ENCODE peak calls at places on chromosomes 4 and X, in ten cellular contexts. K, P, J, A, X, I, Y, V, N and W are unnamed samples.

GRCh38 chrX:140715787-140716186 is 6.2 kb downstream of the LINC00632 start:
- DNase-seq in K (no peak), P (no peak), J (no peak), A (no peak), X (no peak), I (no peak), Y (no peak), V (no peak), N (peak), W (no peak)

GRCh38 chr4:178027796-178028195 is 585.6 kb upstream of the AGA start:
- DNase-seq in K (no peak), P (no peak), J (no peak), A (no peak), X (no peak), I (no peak), Y (no peak), V (no peak), N (no peak), W (no peak)

GRCh38 chrX:16528620-16529019 is 121.3 kb upstream of the S100G start:
- DNase-seq in K (no peak), P (no peak), J (no peak), A (no peak), X (no peak), I (no peak), Y (no peak), V (no peak), N (no peak), W (no peak)

GRCh38 chrX:48045410-48046311 is 25.8 kb downstream of the ZNF630 start:
- DNase-seq in K (peak), P (no peak), J (peak), A (peak), X (no peak), I (no peak), Y (peak), V (peak), N (peak), W (no peak)

GRCh38 chr4:138021116-138021820 is 220.9 kb downstream of the SLC7A11 start:
- DNase-seq in K (no peak), P (no peak), J (no peak), A (no peak), X (no peak), I (no peak), Y (no peak), V (no peak), N (no peak), W (no peak)

GRCh38 chr4:53505947-53506346 is 85.3 kb downstream of the LNX1 start:
- DNase-seq in K (peak), P (no peak), J (no peak), A (no peak), X (no peak), I (no peak), Y (no peak), V (no peak), N (peak), W (no peak)

GRCh38 chr4:76194325-76194724 is 19.3 kb downstream of the SCARB2 start:
- DNase-seq in K (peak), P (peak), J (no peak), A (peak), X (no peak), I (no peak), Y (peak), V (peak), N (peak), W (no peak)

GRCh38 chr4:2402453-2402852 is 16.0 kb downstream of the ZFYVE28 start:
- DNase-seq in K (peak), P (no peak), J (no peak), A (no peak), X (no peak), I (no peak), Y (no peak), V (no peak), N (no peak), W (no peak)

GRCh38 chr4:135418353-135418752 is 1216.8 kb upstream of the PABPC4L start:
- DNase-seq in K (peak), P (no peak), J (no peak), A (no peak), X (no peak), I (peak), Y (no peak), V (peak), N (peak), W (no peak)

GRCh38 chrX:140087865-140088264 is 122.5 kb upstream of the CXorf66 start:
- DNase-seq in K (no peak), P (no peak), J (no peak), A (no peak), X (no peak), I (no peak), Y (no peak), V (no peak), N (no peak), W (no peak)

GRCh38 chrX:48785156-48785524 is 1.2 kb upstream of the GATA1 start:
- DNase-seq in K (no peak), P (no peak), J (no peak), A (peak), X (no peak), I (no peak), Y (no peak), V (no peak), N (no peak), W (no peak)

GRCh38 chr4:168551945-168552695 is 55.3 kb downstream of the PALLD start:
- DNase-seq in K (peak), P (no peak), J (no peak), A (no peak), X (no peak), I (no peak), Y (no peak), V (peak), N (no peak), W (no peak)

GRCh38 chr4:185512516-185512915 is 22.8 kb downstream of the PDLIM3 start:
- DNase-seq in K (peak), P (no peak), J (no peak), A (no peak), X (no peak), I (no peak), Y (peak), V (no peak), N (peak), W (no peak)

GRCh38 chr4:106875340-106875739 is 160.8 kb downstream of the DKK2 start:
- DNase-seq in K (no peak), P (no peak), J (no peak), A (no peak), X (no peak), I (peak), Y (no peak), V (no peak), N (no peak), W (no peak)

GRCh38 chrX:100643943-100644587 is at the start of gene SRPX2:
- DNase-seq in K (peak), P (peak), J (peak), A (peak), X (no peak), I (no peak), Y (peak), V (peak), N (peak), W (peak)

GRCh38 chrX:18931972-18932371 is 51.9 kb downstream of the PHKA2 start:
- DNase-seq in K (peak), P (peak), J (no peak), A (no peak), X (peak), I (peak), Y (no peak), V (peak), N (peak), W (no peak)

GRCh38 chr4:136651278-136651667 is 881.0 kb downstream of the PCDH18 start:
- DNase-seq in K (peak), P (no peak), J (no peak), A (no peak), X (no peak), I (no peak), Y (no peak), V (no peak), N (peak), W (no peak)

GRCh38 chr4:26871611-26872010 is 11.0 kb downstream of the STIM2 start:
- DNase-seq in K (peak), P (no peak), J (no peak), A (no peak), X (peak), I (no peak), Y (no peak), V (peak), N (no peak), W (no peak)

GRCh38 chr4:104589264-104589868 is 94.7 kb upstream of the CXXC4 start:
- DNase-seq in K (no peak), P (no peak), J (no peak), A (no peak), X (no peak), I (no peak), Y (no peak), V (no peak), N (peak), W (no peak)

GRCh38 chrX:138018145-138018799 is 452.3 kb downstream of the ZIC3 start:
- DNase-seq in K (peak), P (no peak), J (no peak), A (no peak), X (no peak), I (no peak), Y (no peak), V (peak), N (peak), W (no peak)

GRCh38 chrX:40933132-40934078 is 151.8 kb upstream of the USP9X start:
- DNase-seq in K (peak), P (no peak), J (no peak), A (peak), X (peak), I (peak), Y (no peak), V (peak), N (peak), W (peak)

GRCh38 chr4:68152411-68152810 is 22.7 kb upstream of the TMPRSS11F start:
- DNase-seq in K (no peak), P (no peak), J (no peak), A (peak), X (no peak), I (no peak), Y (no peak), V (no peak), N (no peak), W (no peak)

GRCh38 chr4:52837716-52838558 is 24.2 kb upstream of the RASL11B start:
- DNase-seq in K (peak), P (no peak), J (no peak), A (peak), X (peak), I (no peak), Y (no peak), V (no peak), N (peak), W (no peak)

GRCh38 chr4:168408620-168409019 is 71.7 kb downstream of the DDX60L start:
- DNase-seq in K (peak), P (no peak), J (peak), A (no peak), X (peak), I (no peak), Y (peak), V (peak), N (peak), W (peak)

GRCh38 chrX:108541286-108541685 is 101.6 kb downstream of the COL4A5 start:
- DNase-seq in K (no peak), P (no peak), J (no peak), A (no peak), X (no peak), I (no peak), Y (no peak), V (no peak), N (no peak), W (no peak)

GRCh38 chr4:152257601-152258066 is 278.3 kb downstream of the FBXW7 start:
- DNase-seq in K (peak), P (no peak), J (no peak), A (no peak), X (no peak), I (no peak), Y (no peak), V (peak), N (no peak), W (no peak)

GRCh38 chrX:9988762-9989161 is 21.6 kb downstream of the CLDN34 start:
- DNase-seq in K (peak), P (peak), J (no peak), A (no peak), X (no peak), I (peak), Y (no peak), V (peak), N (peak), W (no peak)
- TF ChIP-seq CTCF in K (peak), P (peak), J (peak), A (peak), X (peak), I (peak), Y (peak), V (peak), N (peak), W (peak)

GRCh38 chr4:140069068-140069467 is 84.9 kb downstream of the MAML3 start:
- DNase-seq in K (peak), P (no peak), J (no peak), A (peak), X (no peak), I (no peak), Y (no peak), V (no peak), N (peak), W (no peak)

GRCh38 chr4:140070369-140070768 is 83.6 kb downstream of the MAML3 start:
- DNase-seq in K (no peak), P (no peak), J (no peak), A (no peak), X (no peak), I (peak), Y (no peak), V (no peak), N (no peak), W (no peak)

GRCh38 chr4:140068247-140068646 is 85.7 kb downstream of the MAML3 start:
- DNase-seq in K (no peak), P (no peak), J (no peak), A (no peak), X (no peak), I (no peak), Y (no peak), V (no peak), N (no peak), W (no peak)

GRCh38 chr4:140071806-140072205 is 82.2 kb downstream of the MAML3 start:
- DNase-seq in K (peak), P (no peak), J (no peak), A (no peak), X (no peak), I (peak), Y (no peak), V (no peak), N (peak), W (peak)

GRCh38 chr4:140071043-140071442 is 82.9 kb downstream of the MAML3 start:
- DNase-seq in K (no peak), P (no peak), J (no peak), A (no peak), X (no peak), I (no peak), Y (no peak), V (no peak), N (no peak), W (no peak)
- H3K4me3 ChIP-seq in K (no peak), P (no peak), J (no peak), A (no peak), X (no peak), I (no peak), Y (no peak), V (no peak), N (no peak), W (no peak)

DNA sequence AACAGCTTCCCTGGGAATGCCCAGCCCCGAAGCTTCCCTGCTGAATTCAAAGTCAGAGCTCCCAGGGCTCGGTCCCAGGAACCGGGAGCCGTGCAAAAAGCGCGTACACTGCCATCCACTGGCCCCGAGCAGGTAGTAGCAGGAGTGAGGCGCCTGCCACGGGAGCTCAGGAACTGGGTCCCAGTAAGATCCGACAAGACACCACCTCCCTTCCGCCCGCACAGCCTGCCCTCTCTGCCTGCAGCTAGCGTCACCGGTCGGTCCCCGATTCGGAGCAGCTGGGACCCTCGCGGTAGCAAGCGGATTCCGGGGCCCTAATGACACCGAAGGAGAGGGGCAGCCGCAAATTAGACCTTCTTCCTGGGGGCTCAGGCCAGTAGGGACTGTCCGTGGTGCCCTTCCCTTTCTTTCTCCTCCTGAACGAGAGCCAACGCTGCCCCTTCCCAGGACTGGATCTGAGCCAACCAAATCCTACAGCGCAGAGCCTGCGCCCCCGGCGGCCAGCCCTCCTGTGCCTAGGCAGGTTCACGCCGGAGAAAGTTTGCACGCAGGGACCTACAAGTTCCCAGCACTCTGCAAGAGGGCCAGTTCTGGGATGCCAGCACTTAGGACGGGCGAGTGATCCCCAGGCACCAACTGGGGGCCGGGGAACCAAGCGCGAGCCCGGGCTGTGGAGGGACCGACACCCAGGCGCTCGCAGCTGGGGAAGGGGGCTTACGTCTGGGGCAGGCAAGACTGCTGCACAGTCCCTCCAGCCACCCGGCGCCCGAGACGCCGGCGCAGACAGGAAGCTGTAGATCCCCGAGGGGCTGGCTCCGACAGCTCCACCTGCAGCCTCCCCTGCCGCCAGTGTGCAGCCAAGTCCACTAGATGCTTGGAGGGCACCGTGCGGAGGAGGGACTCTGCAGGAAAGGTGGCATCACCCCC is 949 bp downstream of the CORIN start:
- DNase-seq in K (peak), P (peak), J (peak), A (peak), X (peak), I (peak), Y (peak), V (peak), N (peak), W (peak)
- TF ChIP-seq CTCF in K (peak), P (peak), J (no peak), A (peak), X (peak), I (peak), Y (peak), V (peak), N (peak), W (peak)

GRCh38 chr4:88172987-88173386 is 14.5 kb upstream of the ABCG2 start:
- DNase-seq in K (no peak), P (no peak), J (no peak), A (no peak), X (no peak), I (no peak), Y (no peak), V (no peak), N (no peak), W (no peak)
- H3K4me3 ChIP-seq in K (no peak), P (no peak), J (no peak), A (no peak), X (no peak), I (no peak), Y (no peak), V (no peak), N (no peak), W (no peak)

DNA sequence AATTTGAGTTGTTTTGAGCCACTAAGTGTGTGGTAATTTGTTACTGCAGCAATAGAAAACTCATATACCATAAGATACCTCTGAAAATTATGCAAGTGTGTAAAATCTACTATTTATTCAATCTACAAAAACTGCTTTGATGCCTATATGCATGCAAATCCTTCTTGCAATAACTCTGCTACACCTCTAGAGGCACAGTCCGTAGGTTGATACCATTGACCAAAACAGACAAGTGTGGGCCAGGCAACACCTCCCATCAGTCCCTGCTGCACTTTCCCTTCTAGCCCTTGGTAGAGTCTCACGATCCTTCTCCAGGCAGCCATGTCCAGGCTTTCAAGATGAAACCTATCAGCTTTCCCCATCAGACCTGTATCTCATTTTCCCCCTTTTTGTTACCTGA is 48.8 kb upstream of the FAM9A start:
- DNase-seq in K (no peak), P (no peak), J (no peak), A (peak), X (no peak), I (peak), Y (no peak), V (no peak), N (no peak), W (no peak)
- TF ChIP-seq CTCF in K (peak), P (no peak), J (no peak), A (no peak), X (peak), I (no peak), Y (no peak), V (peak), N (peak), W (no peak)

DNA sequence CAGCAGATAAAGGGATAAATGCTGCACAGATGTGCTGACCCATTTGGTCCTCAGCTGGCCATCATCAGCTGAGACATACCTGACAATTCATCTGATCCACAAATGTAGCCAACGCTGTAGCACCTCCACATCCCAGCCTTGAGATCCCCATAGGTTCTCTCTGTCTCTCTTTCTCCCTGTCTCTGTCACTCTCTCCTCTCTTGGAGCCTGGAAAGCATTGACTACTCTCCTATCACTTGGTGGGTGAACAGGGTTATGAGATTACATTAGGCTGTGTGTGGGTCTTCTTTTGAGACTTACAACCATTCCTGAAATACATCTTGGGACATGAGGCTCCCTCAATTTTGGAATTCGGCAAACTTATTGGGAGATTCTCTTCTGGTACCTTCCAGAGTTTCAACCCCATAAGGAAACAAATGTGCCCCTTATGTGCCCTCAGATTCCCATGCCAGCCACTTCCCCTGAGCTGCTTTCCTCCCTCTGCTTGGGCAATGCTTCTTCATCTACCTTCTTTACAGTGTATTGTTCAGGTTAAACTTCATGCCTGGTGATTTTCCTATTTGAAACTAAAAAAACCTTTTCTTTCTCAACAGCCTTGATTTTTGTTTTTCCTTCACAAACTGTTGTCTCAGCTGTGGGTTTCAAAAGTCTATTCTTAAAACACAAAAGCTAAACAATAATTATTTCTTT is 29.1 kb upstream of the FGF2 start:
- DNase-seq in K (no peak), P (no peak), J (no peak), A (no peak), X (no peak), I (no peak), Y (no peak), V (no peak), N (no peak), W (no peak)
- H3K4me3 ChIP-seq in K (no peak), P (no peak), J (peak), A (no peak), X (no peak), I (no peak), Y (no peak), V (peak), N (peak), W (no peak)

GRCh38 chr4:70815370-70815769 is 24.3 kb downstream of the GRSF1 start:
- DNase-seq in K (no peak), P (no peak), J (no peak), A (no peak), X (no peak), I (no peak), Y (no peak), V (no peak), N (no peak), W (no peak)
- TF ChIP-seq CTCF in K (no peak), P (no peak), J (no peak), A (no peak), X (no peak), I (no peak), Y (no peak), V (no peak), N (no peak), W (no peak)